ENCODE peak calls at places on chromosomes 6 and 20, in ten cellular contexts. L is IMR-90, N is kidney, M is heart right ventricle, Q is tibial artery, Y is Peyer's patch, E is breast epithelium, B is fibroblast of lung, I is uterus, X is mucosa of descending colon. G is an unnamed sample.

GRCh38 chr6:135372758-135373157 is 124.8 kb downstream of the AHI1 start:
- DNase-seq in L (peak; percentile 63), N (no peak), M (no peak), Q (no peak), Y (no peak), E (no peak), B (peak; percentile 78), I (no peak), X (no peak), G (no peak)

GRCh38 chr6:84415068-84415467 is 187.6 kb upstream of the CEP162 start:
- DNase-seq in L (no peak), N (no peak), M (no peak), Q (no peak), Y (no peak), E (no peak), B (no peak), I (no peak), X (no peak), G (no peak)

GRCh38 chr6:163367388-163368183 is 46.9 kb upstream of the QKI start:
- DNase-seq in L (no peak), N (no peak), M (no peak), Q (no peak), Y (no peak), E (no peak), B (peak; percentile 72), I (no peak), X (no peak), G (no peak)

GRCh38 chr20:44390280-44390679 is 34.8 kb downstream of the HNF4A start:
- DNase-seq in L (no peak), N (no peak), M (no peak), Q (no peak), Y (no peak), E (no peak), B (no peak), I (no peak), X (no peak), G (no peak)

GRCh38 chr6:35183935-35184334 is 29.8 kb upstream of the SCUBE3 start:
- DNase-seq in L (no peak), N (no peak), M (no peak), Q (no peak), Y (no peak), E (no peak), B (no peak), I (no peak), X (no peak), G (no peak)

GRCh38 chr6:78487401-78487800 is 379.9 kb upstream of the IRAK1BP1 start:
- DNase-seq in L (peak; percentile 55), N (no peak), M (no peak), Q (no peak), Y (no peak), E (no peak), B (peak; percentile 60), I (no peak), X (no peak), G (no peak)

GRCh38 chr6:26366504-26366903 is 1.5 kb downstream of the BTN3A2 start:
- DNase-seq in L (no peak), N (no peak), M (no peak), Q (no peak), Y (no peak), E (no peak), B (no peak), I (no peak), X (no peak), G (no peak)

GRCh38 chr6:108507316-108507715 is 53.4 kb upstream of the FOXO3 start:
- DNase-seq in L (no peak), N (no peak), M (no peak), Q (no peak), Y (no peak), E (no peak), B (no peak), I (no peak), X (no peak), G (no peak)

GRCh38 chr6:30213999-30214982 is 1.1 kb upstream of the TRIM26 start:
- DNase-seq in L (peak; percentile 73), N (peak; percentile 96), M (peak; percentile 86), Q (peak; percentile 93), Y (peak; percentile 95), E (peak; percentile 87), B (peak; percentile 78), I (peak; percentile 85), X (peak; percentile 95), G (peak; percentile 85)

GRCh38 chr6:30213654-30213998 is 420 bp upstream of the TRIM26 start:
- DNase-seq in L (no peak), N (no peak), M (no peak), Q (no peak), Y (no peak), E (no peak), B (no peak), I (no peak), X (no peak), G (no peak)

GRCh38 chr6:30211306-30211705 is 1.9 kb downstream of the TRIM26 start:
- DNase-seq in L (no peak), N (no peak), M (no peak), Q (no peak), Y (no peak), E (no peak), B (no peak), I (no peak), X (no peak), G (no peak)

GRCh38 chr6:30212865-30213653 is at the start of gene TRIM26:
- DNase-seq in L (peak; percentile 95), N (peak; percentile 99), M (peak; percentile 98), Q (peak; percentile 99), Y (peak; percentile 99), E (peak; percentile 99), B (peak; percentile 94), I (peak; percentile 97), X (peak; percentile 99), G (peak; percentile 95)

DNA sequence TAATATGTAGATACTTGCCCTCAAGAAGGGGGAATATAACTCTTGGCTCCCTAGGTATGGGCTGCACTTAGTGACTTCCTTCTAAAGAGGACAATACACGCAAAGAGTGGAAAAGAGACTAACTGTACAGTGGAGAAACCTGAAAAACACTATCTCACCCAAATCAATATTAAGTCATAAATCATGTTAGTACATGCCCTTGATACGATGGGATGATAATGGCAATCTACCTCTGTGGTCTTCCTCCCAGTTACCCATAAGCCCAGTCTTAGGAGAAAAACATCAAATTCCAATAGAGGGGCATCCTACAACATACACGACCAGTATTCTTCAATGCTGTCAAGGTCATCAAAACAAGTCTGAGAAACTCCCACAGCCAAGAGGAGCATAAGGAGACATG is 1.3 kb downstream of the TRIM26 start:
- DNase-seq in L (no peak), N (no peak), M (no peak), Q (no peak), Y (no peak), E (no peak), B (no peak), I (no peak), X (no peak), G (no peak)
- H3K4me3 ChIP-seq in L (peak overlapping the region; percentile 4), N (peak overlapping the region; percentile 98), M (peak overlapping the region; percentile 68), Q (peak overlapping the region; percentile 71), Y (peak overlapping the region; percentile 78), E (peak overlapping the region; percentile 94), B (peak overlapping the region; percentile 76), I (peak overlapping the region; percentile 84), X (no peak overlapping the region), G (peak overlapping the region; percentile 67)

DNA sequence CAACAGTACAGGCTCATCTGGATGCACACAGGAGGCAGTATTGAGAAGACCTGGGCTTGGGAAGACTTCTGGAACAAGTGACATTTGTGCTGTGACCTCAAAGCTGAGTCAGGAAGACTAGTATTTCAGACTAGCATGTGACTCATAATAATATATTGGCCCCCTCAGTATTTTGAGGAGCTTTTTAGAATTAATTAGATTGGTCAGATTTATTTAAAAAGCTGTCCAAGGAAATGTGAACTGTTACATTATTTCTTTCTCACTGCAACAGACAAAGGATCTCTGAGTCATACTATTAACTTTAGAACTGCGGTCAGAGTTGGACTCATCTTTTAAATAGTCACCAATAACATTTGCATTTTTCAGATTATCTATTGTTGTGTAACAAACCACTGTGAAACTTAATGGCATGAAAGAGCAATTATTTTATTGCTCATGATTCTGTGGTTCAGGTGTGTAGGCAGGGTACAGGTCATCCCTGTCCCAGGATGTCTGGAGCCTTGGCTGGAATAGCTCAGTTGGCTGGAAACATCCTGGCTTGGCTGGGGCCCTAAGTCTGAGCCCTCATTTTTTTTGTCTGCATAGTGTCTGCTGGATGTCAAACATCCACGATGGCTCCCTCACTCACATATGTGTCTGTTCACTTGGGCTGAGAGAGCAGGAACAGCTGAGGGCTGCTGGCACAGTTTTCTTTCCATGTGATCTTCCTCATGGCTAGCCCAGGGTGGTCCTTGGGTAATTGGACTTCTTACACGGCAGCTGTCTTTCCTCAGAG is 46.8 kb downstream of the MAP3K4 start:
- DNase-seq in L (peak; percentile 96), N (no peak), M (peak; percentile 46), Q (no peak), Y (no peak), E (no peak), B (peak; percentile 99), I (peak; percentile 55), X (no peak), G (peak; percentile 57)
- TF ChIP-seq CTCF in L (peak; percentile 32), N (no peak), M (peak; percentile 17), Q (no peak), Y (no peak), E (no peak), B (peak; percentile 37), I (no peak), X (no peak), G (no peak)

GRCh38 chr6:140809694-140810101 is 1323.0 kb upstream of the GJE1 start:
- DNase-seq in L (no peak), N (no peak), M (no peak), Q (no peak), Y (no peak), E (no peak), B (peak; percentile 76), I (no peak), X (no peak), G (no peak)
- H3K9me3 ChIP-seq in L (peaks cover 4% of the 10 kb centered on the region), N (no peaks in the 10 kb centered on the region), M (no peaks in the 10 kb centered on the region), Q (no peaks in the 10 kb centered on the region), Y (peaks cover 2% of the 10 kb centered on the region), E (peaks cover 3% of the 10 kb centered on the region), B (no peaks in the 10 kb centered on the region), I (no peaks in the 10 kb centered on the region), X (no peaks in the 10 kb centered on the region), G (no peaks in the 10 kb centered on the region)

DNA sequence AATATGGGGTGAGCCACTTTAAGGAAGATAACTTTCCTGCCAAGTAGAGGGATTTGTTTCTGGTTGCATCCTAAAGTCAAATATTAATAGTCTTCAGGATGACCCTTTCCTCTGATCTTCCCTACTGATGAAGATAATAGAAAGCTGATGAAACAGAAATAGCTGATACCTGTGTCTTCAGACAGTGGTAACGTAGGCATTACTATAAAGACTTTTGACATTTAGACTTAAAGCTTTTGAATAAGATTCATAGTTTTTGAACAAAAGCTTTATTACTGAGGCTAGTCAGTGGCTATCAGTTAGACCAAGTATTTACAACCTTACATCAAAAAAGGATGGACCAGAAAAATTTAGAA is 1.4 kb downstream of the NEDD9 start:
- DNase-seq in L (no peak), N (no peak), M (no peak), Q (no peak), Y (no peak), E (no peak), B (no peak), I (no peak), X (no peak), G (no peak)
- H3K4me3 ChIP-seq in L (peak overlapping the region; percentile 71), N (peak overlapping the region; percentile 93), M (peak overlapping the region; percentile 57), Q (peak overlapping the region; percentile 63), Y (peak overlapping the region; percentile 45), E (peak overlapping the region; percentile 62), B (peak overlapping the region; percentile 94), I (peak overlapping the region; percentile 62), X (peak overlapping the region; percentile 12), G (peak overlapping the region; percentile 51)

G was measured in ovary.